ENCODE peak calls at places on chromosomes 7 and 10, in ten cellular contexts. A is H7, K is SW 1271, G is HFFc6, F is HFF-Myc, J is H9, Y is fibroblast of pulmonary artery, U is ureter, Q is amniotic stem cell, B is LHCN-M2. V is an unnamed sample.

GRCh38 chr10:27695704-27696103 is 49.9 kb downstream of the MKX start:
- DNase-seq in F (no peak), Q (no peak), K (no peak), Y (no peak), A (no peak), G (no peak), B (no peak), U (no peak), J (no peak), V (no peak)

GRCh38 chr10:102555781-102556328 is 52.1 kb downstream of the SUFU start:
- DNase-seq in A (no peak), K (no peak), B (peak; percentile 42), J (no peak), U (no peak), Q (peak; percentile 46), F (no peak), G (peak; percentile 66), Y (peak; percentile 53), V (peak; percentile 69)

GRCh38 chr7:128387663-128388485 is 21.9 kb downstream of the IMPDH1 start:
- DNase-seq in J (peak; percentile 93), U (peak; percentile 81), Y (peak; percentile 82), A (peak; percentile 98), Q (no peak), F (peak; percentile 55), G (peak; percentile 51), B (peak; percentile 74), K (peak; percentile 27), V (peak; percentile 94)

GRCh38 chr7:47941136-47941844 is 7.0 kb downstream of the PKD1L1 start:
- DNase-seq in A (peak; percentile 61), U (no peak), Y (peak; percentile 82), K (no peak), B (peak; percentile 88), G (peak; percentile 79), Q (no peak), J (no peak), F (peak; percentile 43), V (no peak)

GRCh38 chr10:44046605-44047004 is 338.3 kb downstream of the CXCL12 start:
- DNase-seq in B (no peak), F (no peak), J (no peak), Y (no peak), A (no peak), G (peak; percentile 80), Q (no peak), K (no peak), U (peak; percentile 44), V (peak; percentile 82)

GRCh38 chr10:11602919-11603523 is 8.4 kb downstream of the USP6NL start:
- DNase-seq in K (no peak), B (no peak), Y (no peak), U (no peak), Q (no peak), A (no peak), F (no peak), G (no peak), J (no peak), V (no peak)

GRCh38 chr10:62471718-62472117 is 97.5 kb downstream of the ZNF365 start:
- DNase-seq in U (no peak), B (no peak), F (no peak), Q (peak; percentile 31), J (no peak), A (no peak), G (no peak), K (no peak), Y (no peak), V (no peak)

GRCh38 chr7:25196132-25196896 is 32.0 kb downstream of the NPVF start:
- DNase-seq in A (no peak), K (no peak), Y (peak; percentile 74), U (no peak), B (no peak), G (no peak), F (no peak), J (no peak), Q (no peak), V (no peak)

GRCh38 chr7:78062214-78062613 is 263.6 kb downstream of the PHTF2 start:
- DNase-seq in Y (no peak), B (no peak), J (no peak), Q (no peak), A (no peak), U (no peak), G (no peak), F (no peak), K (no peak), V (no peak)

GRCh38 chr10:90302758-90303443 is 554.9 kb downstream of the HTR7 start:
- DNase-seq in J (no peak), U (no peak), F (no peak), B (no peak), K (no peak), G (no peak), Q (no peak), A (no peak), Y (no peak), V (no peak)

GRCh38 chr7:2269468-2270460 is 27.7 kb downstream of the NUDT1 start:
- DNase-seq in Y (no peak), A (peak; percentile 84), Q (no peak), B (peak; percentile 67), K (no peak), U (no peak), J (peak; percentile 69), G (peak; percentile 23), F (no peak), V (no peak)

GRCh38 chr10:99979066-99979685 is 30.6 kb downstream of the DNMBP start:
- DNase-seq in J (no peak), A (no peak), G (no peak), F (no peak), K (no peak), U (no peak), B (no peak), Q (no peak), Y (no peak), V (no peak)

GRCh38 chr7:131908719-131909118 is 352.3 kb upstream of the PODXL start:
- DNase-seq in Y (no peak), F (no peak), K (no peak), B (no peak), J (no peak), G (no peak), A (no peak), U (no peak), Q (no peak), V (no peak)

GRCh38 chr10:14403359-14403758 is 72.6 kb upstream of the FRMD4A start:
- DNase-seq in A (no peak), B (no peak), U (no peak), K (no peak), Q (no peak), G (no peak), F (no peak), J (no peak), Y (no peak), V (peak; percentile 64)

V was measured in islet precursor cell.